ENCODE peak calls at places on chromosomes 4 and X, in five cellular contexts. One of them, this sample, is unnamed.

GRCh38 chr4:174136013-174136412 is 147.5 kb downstream of the FBXO8 start:
- DNase-seq in fibroblast of mammary gland: peak
- DNase-seq in testis: no peak
- DNase-seq in AG04449: no peak
- DNase-seq in CD8-positive, alpha-beta T cell: no peak
- DNase-seq in this sample: no peak

GRCh38 chr4:71240094-71240493 is 98.7 kb upstream of the SLC4A4 start:
- DNase-seq in fibroblast of mammary gland: no peak
- DNase-seq in testis: no peak
- DNase-seq in AG04449: no peak
- DNase-seq in CD8-positive, alpha-beta T cell: no peak
- DNase-seq in this sample: no peak

GRCh38 chrX:135327299-135327698 is 18.0 kb downstream of the ETDC start:
- DNase-seq in fibroblast of mammary gland: peak
- DNase-seq in testis: no peak
- DNase-seq in AG04449: peak
- DNase-seq in CD8-positive, alpha-beta T cell: no peak
- DNase-seq in this sample: peak

GRCh38 chr4:75948822-75949444 is 8.1 kb upstream of the NAAA start:
- DNase-seq in fibroblast of mammary gland: no peak
- DNase-seq in testis: no peak
- DNase-seq in AG04449: no peak
- DNase-seq in CD8-positive, alpha-beta T cell: no peak
- DNase-seq in this sample: no peak

GRCh38 chr4:76850010-76850441 is 47.9 kb downstream of the SOWAHB start:
- DNase-seq in fibroblast of mammary gland: peak
- DNase-seq in testis: no peak
- DNase-seq in AG04449: peak
- DNase-seq in CD8-positive, alpha-beta T cell: no peak
- DNase-seq in this sample: peak

GRCh38 chr4:12615822-12616221 is 868.3 kb downstream of the RAB28 start:
- DNase-seq in fibroblast of mammary gland: no peak
- DNase-seq in testis: no peak
- DNase-seq in AG04449: no peak
- DNase-seq in CD8-positive, alpha-beta T cell: no peak
- DNase-seq in this sample: peak

GRCh38 chr4:26780524-26780923 is 80.1 kb upstream of the STIM2 start:
- DNase-seq in fibroblast of mammary gland: peak
- DNase-seq in testis: no peak
- DNase-seq in AG04449: no peak
- DNase-seq in CD8-positive, alpha-beta T cell: no peak
- DNase-seq in this sample: peak

GRCh38 chr4:105936901-105937300 is 41.6 kb downstream of the NPNT start:
- DNase-seq in fibroblast of mammary gland: no peak
- DNase-seq in testis: no peak
- DNase-seq in AG04449: no peak
- DNase-seq in CD8-positive, alpha-beta T cell: no peak
- DNase-seq in this sample: no peak

GRCh38 chr4:7034262-7035081 is 8.7 kb upstream of the TADA2B start:
- DNase-seq in fibroblast of mammary gland: no peak
- DNase-seq in testis: no peak
- DNase-seq in AG04449: no peak
- DNase-seq in CD8-positive, alpha-beta T cell: no peak
- DNase-seq in this sample: peak

GRCh38 chr4:55002431-55002830 is 123.0 kb downstream of the KDR start:
- DNase-seq in fibroblast of mammary gland: no peak
- DNase-seq in testis: no peak
- DNase-seq in AG04449: no peak
- DNase-seq in CD8-positive, alpha-beta T cell: no peak
- DNase-seq in this sample: peak

GRCh38 chr4:55001538-55001937 is 123.9 kb downstream of the KDR start:
- DNase-seq in fibroblast of mammary gland: no peak
- DNase-seq in testis: no peak
- DNase-seq in AG04449: no peak
- DNase-seq in CD8-positive, alpha-beta T cell: no peak
- DNase-seq in this sample: no peak

GRCh38 chr4:55004831-55005230 is 120.6 kb downstream of the KDR start:
- DNase-seq in fibroblast of mammary gland: peak
- DNase-seq in testis: peak
- DNase-seq in AG04449: no peak
- DNase-seq in CD8-positive, alpha-beta T cell: no peak
- DNase-seq in this sample: no peak

DNA sequence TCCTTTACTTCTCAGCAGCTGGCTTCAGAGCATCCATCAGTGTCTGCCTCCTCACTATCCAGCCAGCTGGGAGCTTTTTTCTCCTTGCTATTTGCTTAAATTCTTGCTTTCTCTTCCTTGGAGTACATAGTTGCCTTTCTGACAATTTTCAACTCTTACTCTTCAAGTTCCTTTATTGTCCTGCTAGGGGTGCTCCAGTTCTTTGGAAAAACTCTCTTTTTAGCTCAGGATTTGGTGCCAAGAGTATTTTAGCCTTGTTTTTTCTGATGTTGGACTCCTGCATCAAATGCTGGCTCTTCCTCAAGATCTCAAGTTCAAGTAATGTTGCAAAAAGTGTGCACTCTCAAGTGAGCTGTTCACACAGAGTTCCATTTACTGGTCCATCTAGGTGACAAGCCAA is 126.4 kb downstream of the KDR start:
- DNase-seq in fibroblast of mammary gland: peak
- DNase-seq in testis: no peak
- DNase-seq in AG04449: peak
- DNase-seq in CD8-positive, alpha-beta T cell: no peak
- DNase-seq in this sample: peak
- TF ChIP-seq CTCF in fibroblast of mammary gland: peak
- TF ChIP-seq CTCF in testis: peak
- TF ChIP-seq CTCF in AG04449: no peak
- TF ChIP-seq CTCF in CD8-positive, alpha-beta T cell: no peak
- TF ChIP-seq CTCF in this sample: peak

GRCh38 chr4:160848901-160849735 is 1314.7 kb downstream of the FSTL5 start:
- DNase-seq in fibroblast of mammary gland: no peak
- DNase-seq in testis: no peak
- DNase-seq in AG04449: no peak
- DNase-seq in CD8-positive, alpha-beta T cell: no peak
- DNase-seq in this sample: peak

DNA sequence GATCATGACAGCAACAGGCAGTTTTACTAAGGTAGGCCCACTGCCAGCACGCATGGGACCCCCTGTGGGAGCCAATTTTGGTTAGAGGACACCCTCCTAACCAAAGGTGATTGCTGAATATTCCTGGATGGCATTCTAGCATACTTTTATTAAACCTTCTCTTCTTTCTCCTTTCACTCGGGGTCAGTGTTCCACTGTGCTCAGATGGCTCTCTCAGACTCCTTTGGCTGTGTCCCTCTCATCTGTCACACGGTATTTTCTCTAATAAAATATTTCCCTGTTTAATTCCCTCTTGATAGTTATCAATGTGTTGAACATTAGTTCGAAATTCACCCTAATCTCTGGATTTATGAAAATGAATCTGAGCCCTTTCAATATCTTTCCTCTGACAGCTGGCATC is 1315.3 kb downstream of the FSTL5 start:
- DNase-seq in fibroblast of mammary gland: no peak
- DNase-seq in testis: no peak
- DNase-seq in AG04449: no peak
- DNase-seq in CD8-positive, alpha-beta T cell: no peak
- DNase-seq in this sample: no peak
- H3K4me3 ChIP-seq in fibroblast of mammary gland: no peak
- H3K4me3 ChIP-seq in testis: no peak
- H3K4me3 ChIP-seq in AG04449: no peak
- H3K4me3 ChIP-seq in CD8-positive, alpha-beta T cell: no peak
- H3K4me3 ChIP-seq in this sample: no peak

DNA sequence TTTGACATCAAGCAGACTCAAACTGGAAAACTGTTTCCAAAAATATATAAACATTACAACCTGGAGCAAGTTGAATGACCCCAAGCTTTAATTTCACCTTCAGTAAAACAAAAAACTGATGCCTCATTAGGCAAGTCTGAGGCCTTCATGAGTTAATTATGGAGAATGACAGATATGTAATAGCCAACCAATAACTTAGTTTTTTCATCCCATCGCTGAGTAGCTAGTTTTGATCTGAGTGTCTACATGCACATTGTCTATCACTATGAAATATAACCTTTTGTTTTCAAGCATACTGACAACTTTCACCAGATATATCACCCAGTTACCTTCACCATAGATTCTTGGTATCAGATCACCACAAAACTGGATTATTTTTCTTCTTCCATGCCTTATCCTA is 16.4 kb downstream of the PRKG2 start:
- DNase-seq in fibroblast of mammary gland: no peak
- DNase-seq in testis: no peak
- DNase-seq in AG04449: no peak
- DNase-seq in CD8-positive, alpha-beta T cell: no peak
- DNase-seq in this sample: no peak
- TF ChIP-seq CTCF in fibroblast of mammary gland: no peak
- TF ChIP-seq CTCF in testis: no peak
- TF ChIP-seq CTCF in AG04449: no peak
- TF ChIP-seq CTCF in CD8-positive, alpha-beta T cell: no peak
- TF ChIP-seq CTCF in this sample: no peak

GRCh38 chrX:87409113-87409841 is 108.3 kb upstream of the KLHL4 start:
- DNase-seq in fibroblast of mammary gland: peak
- DNase-seq in testis: peak
- DNase-seq in AG04449: no peak
- DNase-seq in CD8-positive, alpha-beta T cell: no peak
- DNase-seq in this sample: peak
- H3K4me3 ChIP-seq in fibroblast of mammary gland: no peak
- H3K4me3 ChIP-seq in testis: no peak
- H3K4me3 ChIP-seq in AG04449: no peak
- H3K4me3 ChIP-seq in CD8-positive, alpha-beta T cell: no peak
- H3K4me3 ChIP-seq in this sample: no peak

GRCh38 chrX:106791495-106791894 is 11.0 kb upstream of the TBC1D8B start:
- DNase-seq in fibroblast of mammary gland: peak
- DNase-seq in testis: no peak
- DNase-seq in AG04449: no peak
- DNase-seq in CD8-positive, alpha-beta T cell: no peak
- DNase-seq in this sample: peak
- TF ChIP-seq CTCF in fibroblast of mammary gland: peak
- TF ChIP-seq CTCF in testis: no peak
- TF ChIP-seq CTCF in AG04449: no peak
- TF ChIP-seq CTCF in CD8-positive, alpha-beta T cell: no peak
- TF ChIP-seq CTCF in this sample: peak

GRCh38 chr4:80004319-80004718 is 68.7 kb downstream of the ANTXR2 start:
- DNase-seq in fibroblast of mammary gland: no peak
- DNase-seq in testis: no peak
- DNase-seq in AG04449: no peak
- DNase-seq in CD8-positive, alpha-beta T cell: no peak
- DNase-seq in this sample: no peak
- H3K4me3 ChIP-seq in fibroblast of mammary gland: no peak
- H3K4me3 ChIP-seq in testis: no peak
- H3K4me3 ChIP-seq in AG04449: no peak
- H3K4me3 ChIP-seq in CD8-positive, alpha-beta T cell: no peak
- H3K4me3 ChIP-seq in this sample: no peak

DNA sequence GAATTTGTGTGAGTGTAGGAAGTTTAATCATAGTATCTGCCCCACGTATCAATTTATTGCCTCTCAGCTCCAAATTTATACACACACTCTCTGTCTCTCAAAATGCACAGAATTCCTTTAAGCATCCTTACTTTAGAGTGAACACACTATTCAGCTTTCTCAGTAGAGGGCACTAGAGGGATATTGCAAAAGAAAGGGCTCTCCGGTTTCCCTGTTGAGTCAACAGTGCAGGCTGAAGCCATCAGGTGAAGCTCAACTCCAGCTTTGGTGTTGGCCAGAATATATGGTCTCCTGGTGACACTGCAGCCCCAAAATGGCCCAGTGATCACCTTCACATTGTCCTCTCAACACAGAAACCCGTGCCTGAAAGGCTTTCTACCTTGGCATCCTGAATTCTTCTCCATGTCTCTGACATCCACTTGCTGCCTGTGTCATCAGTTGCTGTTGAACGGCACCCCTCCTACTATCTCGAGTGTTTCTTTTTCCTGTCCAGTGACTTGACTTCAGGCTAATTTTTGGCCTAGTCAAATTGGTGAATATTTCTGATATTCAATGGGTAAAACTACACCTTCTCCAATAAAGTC is 670.5 kb downstream of the GABRG1 start:
- DNase-seq in fibroblast of mammary gland: peak
- DNase-seq in testis: no peak
- DNase-seq in AG04449: no peak
- DNase-seq in CD8-positive, alpha-beta T cell: no peak
- DNase-seq in this sample: peak
- TF ChIP-seq CTCF in fibroblast of mammary gland: peak
- TF ChIP-seq CTCF in testis: no peak
- TF ChIP-seq CTCF in AG04449: no peak
- TF ChIP-seq CTCF in CD8-positive, alpha-beta T cell: no peak
- TF ChIP-seq CTCF in this sample: peak

GRCh38 chr4:929096-929765 is 2.9 kb downstream of the GAK start:
- DNase-seq in fibroblast of mammary gland: no peak
- DNase-seq in testis: no peak
- DNase-seq in AG04449: no peak
- DNase-seq in CD8-positive, alpha-beta T cell: no peak
- DNase-seq in this sample: no peak
- H3K4me3 ChIP-seq in fibroblast of mammary gland: no peak
- H3K4me3 ChIP-seq in testis: no peak
- H3K4me3 ChIP-seq in AG04449: no peak
- H3K4me3 ChIP-seq in CD8-positive, alpha-beta T cell: no peak
- H3K4me3 ChIP-seq in this sample: no peak